ENCODE peak calls at places on chromosomes 4 and X, in five cellular contexts. U is breast epithelium, O is sigmoid colon, E is esophagus muscularis mucosa, Z is HCT116. A is an unnamed sample. For H3K9me3, the result is how much of the 10 kb centered on the place peaks cover.

GRCh38 chr4:114226968-114227760 is 247.7 kb upstream of the ARSJ start:
- DNase-seq in U (no peak), O (no peak), E (no peak), Z (no peak), A (no peak)

GRCh38 chr4:78784255-78784654 is 8.1 kb downstream of the BMP2K start:
- DNase-seq in U (no peak), O (no peak), E (no peak), Z (no peak), A (no peak)

GRCh38 chrX:130878350-130879341 is 24.4 kb downstream of the ENOX2 start:
- DNase-seq in U (peak), O (no peak), E (no peak), Z (peak), A (peak)

GRCh38 chr4:47143261-47143660 is 111.9 kb downstream of the GABRB1 start:
- DNase-seq in U (no peak), O (no peak), E (no peak), Z (no peak), A (no peak)

GRCh38 chr4:124423160-124423559 is 289.4 kb downstream of the ANKRD50 start:
- DNase-seq in U (no peak), O (no peak), E (no peak), Z (no peak), A (no peak)

GRCh38 chr4:175946472-175947116 is 119.0 kb upstream of the WDR17 start:
- DNase-seq in U (no peak), O (no peak), E (no peak), Z (no peak), A (no peak)

GRCh38 chr4:158861766-158862165 is 92.9 kb downstream of the FNIP2 start:
- DNase-seq in U (no peak), O (no peak), E (no peak), Z (no peak), A (no peak)

GRCh38 chr4:69060651-69061308 is 35.5 kb upstream of the UGT2B7 start:
- DNase-seq in U (no peak), O (no peak), E (no peak), Z (no peak), A (no peak)

GRCh38 chr4:186234367-186234766 is 7.1 kb downstream of the KLKB1 start:
- DNase-seq in U (no peak), O (no peak), E (no peak), Z (no peak), A (no peak)

GRCh38 chr4:168711197-168712120 is 214.6 kb downstream of the PALLD start:
- DNase-seq in U (no peak), O (peak), E (no peak), Z (no peak), A (no peak)

GRCh38 chrX:54184474-54184873 is 1.4 kb upstream of the FAM120C start:
- DNase-seq in U (no peak), O (no peak), E (no peak), Z (no peak), A (no peak)

GRCh38 chr4:107283587-107284559 is 247.8 kb upstream of the DKK2 start:
- DNase-seq in U (no peak), O (no peak), E (no peak), Z (no peak), A (no peak)

GRCh38 chr4:54941994-54942552 is 183.3 kb downstream of the KDR start:
- DNase-seq in U (no peak), O (no peak), E (no peak), Z (no peak), A (no peak)

GRCh38 chr4:53494851-53495250 is 96.4 kb downstream of the LNX1 start:
- DNase-seq in U (no peak), O (no peak), E (no peak), Z (no peak), A (no peak)

GRCh38 chr4:110003401-110004187 is 90.9 kb downstream of the EGF start:
- DNase-seq in U (no peak), O (no peak), E (peak), Z (no peak), A (no peak)

GRCh38 chr4:3065551-3065950 is 8.8 kb downstream of the HTT-AS start:
- DNase-seq in U (no peak), O (no peak), E (no peak), Z (no peak), A (no peak)

GRCh38 chr4:152780267-152780811 is 585 bp downstream of the ARFIP1 start:
- DNase-seq in U (no peak), O (no peak), E (no peak), Z (no peak), A (no peak)

GRCh38 chr4:122178961-122179360 is 26.8 kb downstream of the BLTP1 start:
- DNase-seq in U (no peak), O (no peak), E (no peak), Z (no peak), A (no peak)

GRCh38 chr4:113445286-113445685 is 316.3 kb downstream of the CAMK2D start:
- DNase-seq in U (no peak), O (peak), E (no peak), Z (no peak), A (no peak)

GRCh38 chrX:106619797-106620196 is 8.0 kb downstream of the RADX start:
- DNase-seq in U (no peak), O (no peak), E (no peak), Z (no peak), A (no peak)

GRCh38 chrX:46588263-46588662 is 14.7 kb downstream of the CHST7 start:
- DNase-seq in U (peak), O (peak), E (no peak), Z (no peak), A (no peak)

DNA sequence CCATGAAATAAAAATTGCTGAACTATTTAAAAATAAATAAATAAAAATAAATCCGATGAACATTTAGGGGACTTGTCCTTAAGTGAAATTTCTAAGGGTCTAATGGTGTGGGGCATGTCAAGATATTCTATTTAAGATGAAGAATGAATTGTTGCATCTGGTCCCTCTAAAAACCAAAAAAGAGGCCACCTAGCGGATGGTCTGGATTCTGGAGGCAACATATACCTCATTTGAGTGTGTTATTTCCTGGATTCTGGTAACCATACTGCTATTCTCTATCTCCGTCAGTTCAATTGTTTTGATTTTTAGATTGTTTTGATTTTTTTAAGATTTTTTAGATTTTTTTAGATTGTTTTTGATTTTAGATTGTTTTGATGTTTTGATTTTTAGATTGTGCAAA is 28.3 kb downstream of the AGTR2 start:
- DNase-seq in U (no peak), O (no peak), E (no peak), Z (no peak), A (no peak)
- TF ChIP-seq CTCF in U (no peak), O (no peak), E (no peak), Z (no peak), A (no peak)

DNA sequence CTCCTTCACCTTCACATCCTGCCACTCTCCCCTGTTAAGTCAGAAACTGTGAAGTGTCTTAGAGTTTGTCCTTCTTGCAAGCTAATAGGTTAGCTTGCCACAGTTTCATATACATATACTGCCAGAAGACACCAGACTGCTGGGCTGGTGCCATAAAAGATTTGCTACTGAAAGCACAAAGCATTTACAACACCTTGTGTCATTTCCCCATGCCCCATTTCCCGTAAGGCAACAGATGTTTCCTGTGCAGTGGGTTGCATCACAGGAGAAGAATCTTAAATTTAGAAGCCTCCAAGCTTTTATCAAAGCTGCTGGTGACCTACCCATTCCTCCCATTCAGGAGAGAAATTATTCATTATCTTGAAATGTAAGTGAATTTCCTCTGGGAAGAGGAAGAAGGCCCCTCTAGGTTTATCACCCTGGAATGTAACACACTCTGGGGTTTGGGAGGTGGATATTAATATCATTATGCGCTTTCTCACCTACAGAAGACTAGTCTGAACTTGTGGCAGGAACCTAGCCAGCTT is 34.5 kb upstream of the RAB33B start:
- DNase-seq in U (peak), O (peak), E (peak), Z (no peak), A (no peak)
- TF ChIP-seq POLR2AphosphoS5 in U (peak), O (peak), E (peak), Z (no peak), A (peak)

DNA sequence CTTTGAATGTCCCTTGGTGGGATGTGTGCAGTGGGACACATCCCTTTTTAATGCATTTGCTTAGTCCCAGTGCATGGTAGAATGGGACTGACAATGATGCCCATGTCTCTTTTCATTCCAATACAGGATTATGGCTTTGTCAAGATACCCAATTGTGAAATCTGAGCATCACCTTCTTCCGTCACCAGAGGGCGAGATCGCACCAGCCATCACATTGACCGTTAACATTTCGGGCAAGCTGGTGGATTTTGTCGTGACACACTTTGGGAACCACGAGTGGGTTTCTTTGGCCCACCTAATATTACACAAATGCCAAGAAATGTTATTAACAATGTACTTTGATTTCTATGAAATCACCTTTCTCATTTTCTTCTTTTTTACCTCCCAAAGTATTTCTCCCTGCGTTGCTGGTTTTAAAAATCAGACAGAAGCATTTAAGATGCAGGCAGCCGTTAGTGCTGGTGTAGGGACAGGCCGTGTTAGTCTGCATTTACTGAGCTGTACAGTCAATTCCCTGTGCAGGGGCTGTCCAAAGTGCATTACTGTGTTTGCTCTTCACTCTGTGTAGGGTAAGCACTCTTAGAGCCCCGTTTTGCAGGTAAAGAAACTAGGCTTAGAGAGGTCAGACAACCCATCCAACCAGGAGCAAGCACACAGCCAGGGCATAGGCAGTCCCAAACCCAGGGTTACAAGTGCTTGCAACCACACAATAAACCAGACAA is 46.5 kb downstream of the CWH43 start:
- DNase-seq in U (no peak), O (no peak), E (no peak), Z (peak), A (no peak)
- H3K9me3 ChIP-seq in U (under half), O (under half), E (under half), Z (under half), A (under half)

GRCh38 chr4:149933120-149933519 is 117.5 kb upstream of the IQCM start:
- DNase-seq in U (no peak), O (no peak), E (no peak), Z (no peak), A (no peak)

GRCh38 chr4:149928507-149928906 is 112.9 kb upstream of the IQCM start:
- DNase-seq in U (no peak), O (no peak), E (no peak), Z (no peak), A (no peak)

GRCh38 chr4:149932188-149932587 is 116.5 kb upstream of the IQCM start:
- DNase-seq in U (no peak), O (no peak), E (no peak), Z (no peak), A (no peak)

GRCh38 chr4:149933883-149934282 is 118.2 kb upstream of the IQCM start:
- DNase-seq in U (no peak), O (no peak), E (no peak), Z (no peak), A (no peak)
- TF ChIP-seq CTCF in U (no peak), O (no peak), E (no peak), Z (no peak), A (no peak)

A was measured in stomach.